ENCODE peak calls at places on chromosome 18, in five cellular contexts. U is AG04449, K is WTC11, J is GM20000, B is fibroblast of the aortic adventitia. I is an unnamed sample.

GRCh38 chr18:44602845-44603244 is 77.8 kb upstream of the SETBP1 start:
- DNase-seq in U (no peak), K (no peak), J (no peak), B (no peak), I (no peak)

GRCh38 chr18:21769206-21769605 is 28.6 kb downstream of the MIB1 start:
- DNase-seq in U (no peak), K (no peak), J (no peak), B (no peak), I (no peak)

GRCh38 chr18:26489191-26489590 is 59.2 kb downstream of the KCTD1 start:
- DNase-seq in U (no peak), K (no peak), J (no peak), B (no peak), I (no peak)

GRCh38 chr18:45169610-45170009 is 445.7 kb upstream of the SLC14A2 start:
- DNase-seq in U (peak; percentile 84), K (no peak), J (no peak), B (peak; percentile 98), I (no peak)

GRCh38 chr18:49690307-49690706 is 123.0 kb downstream of the ACAA2 start:
- DNase-seq in U (peak; percentile 90), K (no peak), J (no peak), B (peak; percentile 95), I (no peak)

GRCh38 chr18:3216987-3217386 is 2.8 kb downstream of the MYOM1 start:
- DNase-seq in U (no peak), K (no peak), J (no peak), B (no peak), I (peak; percentile 38)

GRCh38 chr18:55840601-55841170 is 252.7 kb upstream of the TCF4 start:
- DNase-seq in U (no peak), K (no peak), J (no peak), B (no peak), I (no peak)

GRCh38 chr18:76953186-76953982 is 131.0 kb downstream of the ZNF236 start:
- DNase-seq in U (no peak), K (no peak), J (no peak), B (peak; percentile 51), I (no peak)

GRCh38 chr18:45059695-45060094 is 379.0 kb downstream of the SETBP1 start:
- DNase-seq in U (peak; percentile 17), K (no peak), J (no peak), B (peak; percentile 80), I (no peak)

GRCh38 chr18:3281456-3282400 is 19.8 kb downstream of the MYL12B start:
- DNase-seq in U (no peak), K (no peak), J (peak; percentile 51), B (peak; percentile 93), I (no peak)

GRCh38 chr18:21452808-21453511 is 147.5 kb downstream of the ESCO1 start:
- DNase-seq in U (peak; percentile 34), K (no peak), J (no peak), B (no peak), I (no peak)

GRCh38 chr18:70781860-70782453 is 493.1 kb downstream of the SOCS6 start:
- DNase-seq in U (no peak), K (peak; percentile 37), J (peak; percentile 41), B (peak; percentile 60), I (no peak)
- TF ChIP-seq CTCF in U (no peak), K (peak; percentile 22), J (peak; percentile 48), B (peak; percentile 79), I (peak; percentile 56)

GRCh38 chr18:24414349-24415003 is 12.0 kb upstream of the IMPACT start:
- DNase-seq in U (no peak), K (no peak), J (no peak), B (no peak), I (no peak)
- TF ChIP-seq CTCF in U (no peak), K (no peak), J (no peak), B (no peak), I (no peak)

DNA sequence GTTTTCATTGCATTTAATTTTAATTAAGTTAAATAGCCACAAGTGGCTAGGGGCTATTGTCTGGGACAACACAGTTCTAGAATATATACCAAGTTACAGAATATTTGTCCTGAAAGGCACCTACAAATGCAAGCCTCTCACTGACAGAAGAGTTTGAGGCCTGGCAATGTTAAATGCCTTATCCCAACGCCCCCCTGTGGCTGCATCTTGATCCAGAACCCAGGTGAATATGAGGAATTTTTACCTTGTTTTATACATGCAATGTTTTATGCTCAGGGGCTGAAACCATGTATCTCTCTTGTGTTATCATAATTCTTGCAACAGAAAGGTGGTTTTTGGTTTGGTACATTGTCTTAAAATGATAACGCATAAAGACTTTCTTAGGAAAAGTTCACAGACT is 71.8 kb upstream of the SEC11C start:
- DNase-seq in U (no peak), K (peak; percentile 43), J (no peak), B (peak; percentile 26), I (no peak)
- TF ChIP-seq CTCF in U (peak; percentile 10), K (no peak), J (peak; percentile 33), B (peak; percentile 54), I (peak; percentile 56)

DNA sequence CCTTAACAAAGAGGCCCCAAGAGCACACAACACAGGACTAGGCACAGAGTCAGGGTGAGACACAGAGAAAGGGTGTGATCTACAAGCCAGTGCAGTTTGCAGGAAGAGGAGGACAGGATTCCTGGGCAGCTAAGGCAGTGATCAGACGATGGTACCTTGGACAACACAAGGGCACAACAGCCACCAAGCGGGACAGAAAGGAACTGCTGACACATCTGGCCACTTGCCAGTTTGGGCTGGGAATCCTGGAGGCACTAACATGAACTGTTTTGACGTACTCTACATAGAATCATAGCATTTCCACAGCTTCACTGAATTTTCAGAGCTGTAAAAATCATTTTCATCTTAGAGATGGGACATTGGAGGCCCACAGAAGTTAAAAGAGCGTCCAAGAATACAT is 221.5 kb upstream of the SLC35G4 start:
- DNase-seq in U (no peak), K (peak; percentile 45), J (peak; percentile 20), B (peak; percentile 39), I (no peak)
- TF ChIP-seq CTCF in U (no peak), K (no peak), J (no peak), B (peak; percentile 36), I (peak; percentile 31)

GRCh38 chr18:35345950-35346349 is 1.7 kb upstream of the ZNF24 start:
- DNase-seq in U (no peak), K (no peak), J (no peak), B (no peak), I (no peak)

GRCh38 chr18:35344736-35345459 is 678 bp upstream of the ZNF24 start:
- DNase-seq in U (no peak), K (no peak), J (no peak), B (no peak), I (no peak)

GRCh38 chr18:35343936-35344735 is at the start of gene ZNF24:
- DNase-seq in U (no peak), K (peak; percentile 90), J (peak; percentile 92), B (peak; percentile 86), I (peak; percentile 98)

GRCh38 chr18:35343488-35343935 is 708 bp downstream of the ZNF24 start:
- DNase-seq in U (no peak), K (no peak), J (no peak), B (no peak), I (no peak)

DNA sequence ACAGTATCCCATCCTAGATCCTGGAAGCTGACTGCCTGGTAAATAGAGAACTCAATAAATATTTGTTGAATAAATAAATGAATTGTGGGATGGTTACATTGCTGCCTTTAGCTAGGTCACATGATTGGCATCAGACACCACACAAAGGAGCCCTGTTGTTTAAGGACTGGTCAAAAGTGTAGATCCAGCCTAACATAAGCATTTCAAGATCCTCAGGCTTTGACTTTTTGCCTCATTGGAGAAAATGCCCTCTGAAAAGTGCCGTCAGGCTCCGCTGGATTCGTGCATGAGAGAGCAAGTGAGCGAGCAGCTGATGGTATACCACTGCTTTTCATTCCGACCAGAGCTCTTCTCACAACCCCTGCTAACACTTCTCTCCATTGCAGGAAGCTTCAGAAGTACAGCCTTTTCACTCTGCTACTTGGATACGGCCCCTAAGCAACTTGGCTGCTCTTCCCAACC is 1.3 kb upstream of the ZNF24 start:
- DNase-seq in U (no peak), K (no peak), J (peak; percentile 35), B (peak; percentile 57), I (no peak)
- TF ChIP-seq CTCF in U (no peak), K (no peak), J (no peak), B (no peak), I (no peak)